ENCODE peak calls at places on chromosomes 3 and 15, in five cellular contexts. One of them, this sample, is unnamed.

GRCh38 chr15:90259524-90259923 is 5.9 kb upstream of the NGRN start:
- DNase-seq in GM12891: no peak
- DNase-seq in Peyer's patch: no peak
- DNase-seq in NB4: no peak
- DNase-seq in GM12878: peak
- DNase-seq in this sample: no peak

GRCh38 chr3:18370672-18371071 is 54.5 kb downstream of the SATB1 start:
- DNase-seq in GM12891: no peak
- DNase-seq in Peyer's patch: no peak
- DNase-seq in GM12878: no peak
- DNase-seq in NB4: no peak
- DNase-seq in this sample: no peak

GRCh38 chr3:150077581-150078247 is 107.0 kb upstream of the PFN2 start:
- DNase-seq in Peyer's patch: no peak
- DNase-seq in GM12891: no peak
- DNase-seq in GM12878: no peak
- DNase-seq in NB4: no peak
- DNase-seq in this sample: no peak

GRCh38 chr15:99105516-99106341 is 849 bp downstream of the SYNM start:
- DNase-seq in GM12891: peak
- DNase-seq in NB4: peak
- DNase-seq in Peyer's patch: peak
- DNase-seq in GM12878: no peak
- DNase-seq in this sample: peak

GRCh38 chr3:69203631-69204314 is 81.4 kb upstream of the LMOD3 start:
- DNase-seq in NB4: no peak
- DNase-seq in GM12878: no peak
- DNase-seq in GM12891: no peak
- DNase-seq in Peyer's patch: no peak
- DNase-seq in this sample: no peak

GRCh38 chr15:94234300-94234699 is 2.9 kb downstream of the MCTP2 start:
- DNase-seq in GM12878: no peak
- DNase-seq in Peyer's patch: no peak
- DNase-seq in GM12891: no peak
- DNase-seq in NB4: peak
- DNase-seq in this sample: no peak

GRCh38 chr15:57675481-57676181 is 30.9 kb upstream of the POLR2M start:
- DNase-seq in NB4: no peak
- DNase-seq in GM12878: no peak
- DNase-seq in Peyer's patch: no peak
- DNase-seq in GM12891: no peak
- DNase-seq in this sample: no peak

GRCh38 chr3:49750056-49750455 is 26.3 kb upstream of the GMPPB start:
- DNase-seq in GM12878: no peak
- DNase-seq in Peyer's patch: no peak
- DNase-seq in GM12891: no peak
- DNase-seq in NB4: no peak
- DNase-seq in this sample: no peak

GRCh38 chr3:11445883-11446282 is 173.7 kb downstream of the ATG7 start:
- DNase-seq in GM12878: no peak
- DNase-seq in GM12891: no peak
- DNase-seq in Peyer's patch: no peak
- DNase-seq in NB4: no peak
- DNase-seq in this sample: no peak

GRCh38 chr3:120404876-120405275 is 45.9 kb downstream of the FSTL1 start:
- DNase-seq in GM12878: no peak
- DNase-seq in GM12891: no peak
- DNase-seq in Peyer's patch: no peak
- DNase-seq in NB4: no peak
- DNase-seq in this sample: no peak

GRCh38 chr3:124845406-124845805 is 41.8 kb downstream of the ITGB5 start:
- DNase-seq in NB4: no peak
- DNase-seq in GM12878: no peak
- DNase-seq in GM12891: no peak
- DNase-seq in Peyer's patch: peak
- DNase-seq in this sample: no peak

GRCh38 chr3:143098032-143098764 is 21.4 kb upstream of the CHST2 start:
- DNase-seq in Peyer's patch: no peak
- DNase-seq in GM12878: no peak
- DNase-seq in GM12891: no peak
- DNase-seq in NB4: no peak
- DNase-seq in this sample: no peak

GRCh38 chr15:63947228-63947627 is 99.1 kb downstream of the DAPK2 start:
- DNase-seq in GM12891: no peak
- DNase-seq in Peyer's patch: no peak
- DNase-seq in NB4: no peak
- DNase-seq in GM12878: no peak
- DNase-seq in this sample: no peak

GRCh38 chr3:72997421-72997961 is 880 bp downstream of the PPP4R2 start:
- DNase-seq in GM12878: no peak
- DNase-seq in Peyer's patch: peak
- DNase-seq in NB4: peak
- DNase-seq in GM12891: peak
- DNase-seq in this sample: peak

GRCh38 chr3:83928903-83929302 is 1029.9 kb upstream of the CADM2 start:
- DNase-seq in GM12891: no peak
- DNase-seq in GM12878: no peak
- DNase-seq in Peyer's patch: no peak
- DNase-seq in NB4: no peak
- DNase-seq in this sample: no peak

GRCh38 chr3:194870394-194871110 is 184.9 kb downstream of the FAM43A start:
- DNase-seq in GM12891: no peak
- DNase-seq in Peyer's patch: peak
- DNase-seq in NB4: no peak
- DNase-seq in GM12878: no peak
- DNase-seq in this sample: no peak

GRCh38 chr15:79849789-79850188 is 47.0 kb downstream of the MTHFS start:
- DNase-seq in Peyer's patch: no peak
- DNase-seq in GM12878: no peak
- DNase-seq in GM12891: no peak
- DNase-seq in NB4: peak
- DNase-seq in this sample: peak

GRCh38 chr15:82802497-82802896 is 3.4 kb downstream of the FSD2 start:
- DNase-seq in GM12878: no peak
- DNase-seq in NB4: peak
- DNase-seq in Peyer's patch: no peak
- DNase-seq in GM12891: no peak
- DNase-seq in this sample: peak

GRCh38 chr3:99559196-99559595 is 79.2 kb upstream of the COL8A1 start:
- DNase-seq in GM12891: no peak
- DNase-seq in GM12878: no peak
- DNase-seq in Peyer's patch: no peak
- DNase-seq in NB4: no peak
- DNase-seq in this sample: no peak

GRCh38 chr3:21795863-21796392 is 44.9 kb upstream of the ZNF385D start:
- DNase-seq in NB4: no peak
- DNase-seq in GM12878: no peak
- DNase-seq in Peyer's patch: no peak
- DNase-seq in GM12891: no peak
- DNase-seq in this sample: no peak

GRCh38 chr3:99315896-99316295 is 322.5 kb upstream of the COL8A1 start:
- DNase-seq in NB4: no peak
- DNase-seq in GM12891: no peak
- DNase-seq in GM12878: no peak
- DNase-seq in Peyer's patch: no peak
- DNase-seq in this sample: no peak

GRCh38 chr15:66822576-66822975 is 120.5 kb downstream of the SMAD6 start:
- DNase-seq in GM12878: no peak
- DNase-seq in NB4: no peak
- DNase-seq in GM12891: no peak
- DNase-seq in Peyer's patch: peak
- DNase-seq in this sample: no peak

GRCh38 chr3:46089237-46090011 is 62.1 kb upstream of the XCR1 start:
- DNase-seq in GM12891: no peak
- DNase-seq in Peyer's patch: peak
- DNase-seq in GM12878: peak
- DNase-seq in NB4: peak
- DNase-seq in this sample: peak

GRCh38 chr15:59946084-59946483 is 58.0 kb upstream of the FOXB1 start:
- DNase-seq in GM12891: no peak
- DNase-seq in GM12878: no peak
- DNase-seq in NB4: no peak
- DNase-seq in Peyer's patch: no peak
- DNase-seq in this sample: no peak

GRCh38 chr3:10366681-10367101 is 45.8 kb upstream of the SEC13 start:
- DNase-seq in GM12878: no peak
- DNase-seq in Peyer's patch: no peak
- DNase-seq in NB4: peak
- DNase-seq in GM12891: no peak
- DNase-seq in this sample: peak

GRCh38 chr3:61793056-61793455 is 231.7 kb downstream of the PTPRG start:
- DNase-seq in NB4: no peak
- DNase-seq in GM12891: no peak
- DNase-seq in Peyer's patch: no peak
- DNase-seq in GM12878: no peak
- DNase-seq in this sample: no peak

GRCh38 chr3:51099794-51100542 is 285.1 kb upstream of the MANF start:
- DNase-seq in NB4: peak
- DNase-seq in GM12891: no peak
- DNase-seq in GM12878: no peak
- DNase-seq in Peyer's patch: peak
- DNase-seq in this sample: peak

GRCh38 chr15:90192961-90193786 is 8.0 kb upstream of the SEMA4B start:
- DNase-seq in Peyer's patch: no peak
- DNase-seq in NB4: peak
- DNase-seq in GM12878: no peak
- DNase-seq in GM12891: no peak
- DNase-seq in this sample: no peak

GRCh38 chr15:85649372-85649771 is 145.4 kb downstream of the KLHL25 start:
- DNase-seq in Peyer's patch: no peak
- DNase-seq in GM12891: no peak
- DNase-seq in NB4: peak
- DNase-seq in GM12878: no peak
- DNase-seq in this sample: no peak

GRCh38 chr15:88342666-88343065 is 86.1 kb upstream of the NTRK3 start:
- DNase-seq in Peyer's patch: no peak
- DNase-seq in GM12891: no peak
- DNase-seq in NB4: no peak
- DNase-seq in GM12878: no peak
- DNase-seq in this sample: no peak

GRCh38 chr15:79265987-79266579 is 16.4 kb upstream of the ANKRD34C start:
- DNase-seq in GM12878: no peak
- DNase-seq in Peyer's patch: no peak
- DNase-seq in NB4: no peak
- DNase-seq in GM12891: no peak
- DNase-seq in this sample: no peak

GRCh38 chr3:149120051-149120972 is 9.1 kb upstream of the HPS3 start:
- DNase-seq in GM12878: peak
- DNase-seq in Peyer's patch: no peak
- DNase-seq in GM12891: peak
- DNase-seq in NB4: peak
- DNase-seq in this sample: peak

GRCh38 chr15:31327674-31328424 is 1.2 kb downstream of the KLF13 start:
- DNase-seq in GM12891: no peak
- DNase-seq in GM12878: no peak
- DNase-seq in NB4: peak
- DNase-seq in Peyer's patch: peak
- DNase-seq in this sample: peak

GRCh38 chr3:142958707-142959106 is 4.8 kb downstream of the PAQR9 start:
- DNase-seq in NB4: no peak
- DNase-seq in Peyer's patch: no peak
- DNase-seq in GM12878: no peak
- DNase-seq in GM12891: no peak
- DNase-seq in this sample: peak

GRCh38 chr15:44188810-44189209 is 6.3 kb downstream of the FRMD5 start:
- DNase-seq in GM12878: no peak
- DNase-seq in NB4: no peak
- DNase-seq in GM12891: no peak
- DNase-seq in Peyer's patch: no peak
- DNase-seq in this sample: no peak

GRCh38 chr3:183439510-183439909 is 11.1 kb upstream of the MCF2L2 start:
- DNase-seq in NB4: no peak
- DNase-seq in GM12878: no peak
- DNase-seq in GM12891: no peak
- DNase-seq in Peyer's patch: no peak
- DNase-seq in this sample: no peak

GRCh38 chr3:128368626-128369025 is 98.1 kb downstream of the DNAJB8 start:
- DNase-seq in GM12878: no peak
- DNase-seq in Peyer's patch: no peak
- DNase-seq in GM12891: no peak
- DNase-seq in NB4: no peak
- DNase-seq in this sample: no peak

GRCh38 chr3:174251696-174252095 is 607.4 kb upstream of the NAALADL2 start:
- DNase-seq in Peyer's patch: no peak
- DNase-seq in GM12891: no peak
- DNase-seq in NB4: no peak
- DNase-seq in GM12878: no peak
- DNase-seq in this sample: no peak

GRCh38 chr15:51724199-51724598 is 13.3 kb downstream of the LYSMD2 start:
- DNase-seq in GM12878: no peak
- DNase-seq in NB4: no peak
- DNase-seq in GM12891: no peak
- DNase-seq in Peyer's patch: no peak
- DNase-seq in this sample: no peak

GRCh38 chr3:192816274-192816853 is 89.0 kb upstream of the FGF12 start:
- DNase-seq in GM12878: no peak
- DNase-seq in GM12891: no peak
- DNase-seq in NB4: peak
- DNase-seq in Peyer's patch: no peak
- DNase-seq in this sample: peak
- TF ChIP-seq POLR2A in GM12878: no peak
- TF ChIP-seq POLR2A in GM12891: no peak
- TF ChIP-seq POLR2A in NB4: no peak
- TF ChIP-seq POLR2A in Peyer's patch: no peak
- TF ChIP-seq POLR2A in this sample: no peak

GRCh38 chr3:136920904-136921649 is 36.7 kb upstream of the IL20RB start:
- DNase-seq in NB4: no peak
- DNase-seq in GM12891: no peak
- DNase-seq in Peyer's patch: no peak
- DNase-seq in GM12878: no peak
- DNase-seq in this sample: no peak
- TF ChIP-seq POLR2A in NB4: no peak
- TF ChIP-seq POLR2A in GM12891: no peak
- TF ChIP-seq POLR2A in Peyer's patch: no peak
- TF ChIP-seq POLR2A in GM12878: no peak
- TF ChIP-seq POLR2A in this sample: no peak

GRCh38 chr15:74202461-74203401 is at the start of gene STRA6:
- DNase-seq in GM12878: no peak
- DNase-seq in NB4: peak
- DNase-seq in Peyer's patch: no peak
- DNase-seq in GM12891: no peak
- DNase-seq in this sample: peak
- TF ChIP-seq POLR2A in GM12878: no peak
- TF ChIP-seq POLR2A in NB4: no peak
- TF ChIP-seq POLR2A in Peyer's patch: no peak
- TF ChIP-seq POLR2A in GM12891: no peak
- TF ChIP-seq POLR2A in this sample: no peak

DNA sequence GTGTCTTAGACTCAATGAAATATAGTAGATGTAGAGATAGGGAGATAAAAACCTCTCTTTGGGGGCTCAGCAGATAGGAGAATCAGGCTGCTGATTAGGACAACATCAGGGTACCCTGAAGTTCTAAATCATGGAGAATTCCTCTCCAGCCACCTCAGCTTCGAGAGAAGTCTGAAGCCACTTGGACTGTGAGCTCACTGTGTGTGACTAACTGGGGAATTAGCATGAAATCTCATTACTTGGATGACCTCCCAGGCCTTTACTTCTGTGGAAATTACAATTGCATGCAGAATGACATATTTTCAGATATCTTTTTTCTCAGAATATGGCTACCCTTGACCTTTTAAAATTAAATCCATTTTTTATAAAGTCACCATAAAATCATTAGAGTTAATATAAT is 128.0 kb upstream of the MRPL3 start:
- DNase-seq in GM12891: no peak
- DNase-seq in NB4: no peak
- DNase-seq in GM12878: no peak
- DNase-seq in Peyer's patch: no peak
- DNase-seq in this sample: no peak
- TF ChIP-seq POLR2A in GM12891: no peak
- TF ChIP-seq POLR2A in NB4: no peak
- TF ChIP-seq POLR2A in GM12878: no peak
- TF ChIP-seq POLR2A in Peyer's patch: no peak
- TF ChIP-seq POLR2A in this sample: no peak